ENCODE peak calls at places on chromosomes 16 and 17, in eight cellular contexts. G is esophagus squamous epithelium, O is IMR-90, W is fibroblast of lung, E is HCT116, H is heart right ventricle, Y is thoracic aorta, V is ascending aorta. X is an unnamed sample.
A peak's percentile ranks its signal among the peaks of the same experiment; 100 is the strongest.

GRCh38 chr16:58329147-58329546 is 34.3 kb upstream of the PRSS54 start:
- DNase-seq in G (no peak), O (peak; percentile 7), W (peak; percentile 38), E (no peak), H (no peak), Y (no peak), V (no peak), X (no peak)

GRCh38 chr17:50107790-50108414 is 12.8 kb downstream of the PDK2 start:
- DNase-seq in G (no peak), O (peak; percentile 69), W (peak; percentile 47), E (no peak), H (no peak), Y (no peak), V (no peak), X (no peak)

GRCh38 chr16:24701521-24701951 is 27.9 kb upstream of the TNRC6A start:
- DNase-seq in G (no peak), O (peak; percentile 51), W (peak; percentile 86), E (no peak), H (no peak), Y (no peak), V (no peak), X (no peak)

GRCh38 chr16:66900721-66901441 is 17.8 kb downstream of the CDH16 start:
- DNase-seq in G (no peak), O (no peak), W (no peak), E (no peak), H (peak; percentile 33), Y (no peak), V (no peak), X (no peak)

GRCh38 chr17:3984719-3985444 is 20.6 kb upstream of the ATP2A3 start:
- DNase-seq in G (no peak), O (no peak), W (no peak), E (no peak), H (no peak), Y (no peak), V (no peak), X (no peak)

GRCh38 chr17:71436479-71436878 is 684.3 kb upstream of the SOX9 start:
- DNase-seq in G (no peak), O (no peak), W (no peak), E (no peak), H (no peak), Y (no peak), V (no peak), X (no peak)

GRCh38 chr16:30937692-30938091 is 11.2 kb upstream of the ORAI3 start:
- DNase-seq in G (no peak), O (no peak), W (no peak), E (no peak), H (no peak), Y (no peak), V (no peak), X (peak; percentile 42)

GRCh38 chr16:8398548-8398947 is 191.8 kb downstream of the TMEM114 start:
- DNase-seq in G (no peak), O (no peak), W (no peak), E (no peak), H (no peak), Y (no peak), V (no peak), X (no peak)

GRCh38 chr17:39638317-39638716 is 1.4 kb downstream of the STARD3 start:
- DNase-seq in G (no peak), O (no peak), W (no peak), E (no peak), H (no peak), Y (no peak), V (no peak), X (no peak)

GRCh38 chr17:45703806-45704205 is 80.3 kb upstream of the CRHR1 start:
- DNase-seq in G (no peak), O (no peak), W (no peak), E (no peak), H (no peak), Y (no peak), V (no peak), X (no peak)

GRCh38 chr17:58329035-58329807 is 626 bp upstream of the TSPOAP1 start:
- DNase-seq in G (no peak), O (no peak), W (no peak), E (no peak), H (no peak), Y (no peak), V (no peak), X (peak; percentile 89)

GRCh38 chr17:63568563-63568962 is 18.3 kb downstream of the DCAF7 start:
- DNase-seq in G (no peak), O (no peak), W (no peak), E (no peak), H (no peak), Y (no peak), V (no peak), X (no peak)

GRCh38 chr16:56226187-56226586 is 34.9 kb downstream of the GNAO1 start:
- DNase-seq in G (no peak), O (no peak), W (no peak), E (no peak), H (no peak), Y (no peak), V (no peak), X (peak; percentile 16)

GRCh38 chr17:19341641-19342610 is 20.6 kb downstream of the B9D1 start:
- DNase-seq in G (no peak), O (peak; percentile 10), W (peak; percentile 39), E (no peak), H (no peak), Y (no peak), V (no peak), X (no peak)

GRCh38 chr17:8890671-8891070 is 23.2 kb upstream of the PIK3R6 start:
- DNase-seq in G (no peak), O (no peak), W (no peak), E (no peak), H (no peak), Y (no peak), V (no peak), X (no peak)

DNA sequence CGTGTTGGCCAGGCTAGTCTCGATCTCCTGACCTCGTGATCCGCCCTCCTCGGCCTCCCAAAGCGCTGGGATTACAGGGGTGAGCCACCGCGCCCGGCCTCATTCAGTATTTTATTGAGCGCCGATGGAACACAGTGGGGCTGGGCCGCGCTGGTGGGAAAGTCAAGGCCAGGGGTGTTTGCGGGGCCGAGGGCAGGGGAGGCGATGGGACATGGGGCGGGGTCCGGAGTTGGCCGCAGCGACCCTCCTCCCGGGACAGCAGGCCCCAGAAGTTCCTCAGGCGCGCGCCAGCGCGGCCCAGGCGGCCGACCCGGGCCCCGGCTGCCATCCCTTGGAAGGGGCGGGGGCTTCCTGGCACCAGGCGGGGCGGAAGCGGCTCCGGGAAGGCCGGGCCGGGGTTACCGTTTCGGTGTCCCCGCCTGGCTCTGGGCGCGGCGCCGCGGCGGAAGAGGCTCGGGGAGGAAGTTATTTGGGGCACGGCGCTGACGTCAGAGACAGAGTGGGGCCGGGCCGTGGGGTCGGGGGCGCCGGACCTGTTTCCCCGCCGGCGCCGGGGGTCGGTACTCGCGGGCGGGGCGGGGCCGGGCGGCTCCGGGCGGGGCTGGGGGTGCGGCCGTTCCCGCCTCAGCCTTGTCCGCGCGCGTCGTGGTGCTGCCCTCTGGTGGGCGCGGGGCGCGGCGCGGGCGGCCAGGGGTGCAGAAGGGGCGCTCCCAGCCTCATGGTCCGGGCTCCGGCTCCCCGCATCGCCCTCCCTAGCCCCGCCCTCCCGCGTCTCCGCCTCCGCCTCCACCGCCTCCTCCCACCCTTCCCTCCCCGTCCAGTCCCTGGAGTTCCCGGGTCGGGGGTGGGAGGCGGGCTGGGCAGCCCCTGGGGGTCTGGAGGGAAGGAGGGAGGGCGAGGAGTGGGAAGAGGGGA is 952 bp upstream of the PRSS27 start:
- DNase-seq in G (peak; percentile 33), O (peak; percentile 68), W (peak; percentile 80), E (peak; percentile 62), H (peak; percentile 77), Y (peak; percentile 28), V (peak; percentile 91), X (peak; percentile 85)
- TF ChIP-seq CTCF in G (peak; percentile 82), O (peak; percentile 58), W (peak; percentile 24), E (peak; percentile 28), H (peak; percentile 78), Y (peak; percentile 66), V (peak; percentile 54), X (peak; percentile 23)

GRCh38 chr17:52148288-52148968 is 10.1 kb downstream of the CA10 start:
- DNase-seq in G (no peak), O (no peak), W (no peak), E (no peak), H (no peak), Y (no peak), V (no peak), X (no peak)
- H3K27ac ChIP-seq in G (peak overlapping the region; percentile 66), O (no peak overlapping the region), W (no peak overlapping the region), E (no peak overlapping the region), H (no peak overlapping the region), Y (no peak overlapping the region), V (no peak overlapping the region), X (no peak overlapping the region)

DNA sequence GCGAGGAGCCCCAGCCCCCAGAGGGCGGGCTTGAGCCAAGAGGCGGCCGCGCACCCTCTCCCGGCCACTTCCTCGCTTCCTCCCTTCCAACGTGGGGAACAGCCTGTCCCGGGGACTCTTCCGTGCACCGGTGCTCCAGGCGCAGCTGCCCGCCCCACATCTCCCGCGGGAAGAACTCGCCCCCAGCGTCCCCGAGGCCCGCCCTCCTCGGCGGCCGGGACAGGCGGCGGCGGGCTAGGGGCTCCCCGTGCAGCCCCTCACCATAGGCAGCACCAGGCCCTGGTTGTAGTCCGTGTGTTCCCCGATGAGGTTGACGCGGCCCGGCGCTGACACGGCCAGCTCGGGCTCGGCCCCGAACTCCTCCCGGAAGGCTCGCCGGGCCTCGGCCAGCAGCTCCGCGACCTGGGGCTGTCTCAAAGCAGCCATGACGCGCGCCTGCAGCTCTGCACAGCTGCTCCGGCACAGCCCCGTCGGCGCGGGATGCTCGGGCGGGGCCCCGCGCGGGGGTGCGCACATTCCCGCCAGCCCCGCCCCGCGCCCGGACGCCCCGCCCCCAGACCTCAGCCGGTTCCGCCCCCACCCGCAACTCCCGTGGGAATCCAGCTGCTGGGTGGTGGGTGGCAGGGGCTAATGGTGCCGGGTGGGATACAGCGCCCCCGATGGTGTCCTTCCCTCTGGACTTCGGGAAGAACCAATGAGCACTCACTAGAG is at the start of gene GALK1:
- DNase-seq in G (no peak), O (peak; percentile 55), W (peak; percentile 62), E (no peak), H (peak; percentile 73), Y (no peak), V (peak; percentile 86), X (peak; percentile 77)
- TF ChIP-seq CTCF in G (peak; percentile 71), O (peak; percentile 61), W (peak; percentile 7), E (no peak), H (peak; percentile 69), Y (peak; percentile 36), V (peak; percentile 58), X (peak; percentile 18)

GRCh38 chr16:4026854-4027253 is 89.4 kb downstream of the ADCY9 start:
- DNase-seq in G (no peak), O (no peak), W (no peak), E (no peak), H (no peak), Y (no peak), V (no peak), X (no peak)
- H3K27ac ChIP-seq in G (no peak overlapping the region), O (no peak overlapping the region), W (no peak overlapping the region), E (no peak overlapping the region), H (no peak overlapping the region), Y (no peak overlapping the region), V (no peak overlapping the region), X (no peak overlapping the region)

X was measured in HL-60.